ENCODE peak calls at places on chromosomes 6 and 20, in six cellular contexts. Z is heart right ventricle, R is PC-9, C is esophagus squamous epithelium, I is psoas muscle, J is spleen. M is an unnamed sample. For H3K27me3, the result is how much of the 10 kb centered on the place peaks cover.

GRCh38 chr6:85516168-85516567 is 66.3 kb downstream of the NT5E start:
- DNase-seq in J (no peak), I (no peak), C (no peak), Z (no peak), R (no peak), M (no peak)

GRCh38 chr6:130215526-130215925 is 7.2 kb downstream of the SAMD3 start:
- DNase-seq in C (no peak), R (no peak), J (no peak), Z (no peak), I (no peak), M (no peak)

GRCh38 chr6:56764081-56764566 is 121.4 kb upstream of the DST start:
- DNase-seq in R (peak), J (no peak), I (no peak), C (no peak), Z (no peak), M (peak)

GRCh38 chr20:23995905-23996666 is 7.5 kb upstream of the GGTLC1 start:
- DNase-seq in I (no peak), R (peak), J (no peak), Z (peak), C (no peak), M (peak)

GRCh38 chr20:48594533-48594932 is 233.3 kb downstream of the PREX1 start:
- DNase-seq in J (no peak), R (no peak), I (no peak), Z (no peak), C (no peak), M (peak)

GRCh38 chr6:41064841-41065240 is 7.3 kb downstream of the OARD1 start:
- DNase-seq in J (no peak), I (no peak), C (no peak), R (no peak), Z (no peak), M (peak)

GRCh38 chr6:100504786-100505737 is 40.3 kb upstream of the SIM1 start:
- DNase-seq in C (no peak), R (peak), Z (no peak), J (no peak), I (no peak), M (no peak)

GRCh38 chr6:169789944-169790927 is 38.8 kb downstream of the ERMARD start:
- DNase-seq in C (peak), I (peak), R (peak), J (peak), Z (peak), M (peak)

GRCh38 chr6:154164397-154164796 is 125.4 kb downstream of the OPRM1 start:
- DNase-seq in R (no peak), J (no peak), Z (no peak), C (no peak), I (no peak), M (no peak)
- H3K27me3 ChIP-seq in R (under half), J (under half), Z (under half), C (under half), I (under half), M (under half)

DNA sequence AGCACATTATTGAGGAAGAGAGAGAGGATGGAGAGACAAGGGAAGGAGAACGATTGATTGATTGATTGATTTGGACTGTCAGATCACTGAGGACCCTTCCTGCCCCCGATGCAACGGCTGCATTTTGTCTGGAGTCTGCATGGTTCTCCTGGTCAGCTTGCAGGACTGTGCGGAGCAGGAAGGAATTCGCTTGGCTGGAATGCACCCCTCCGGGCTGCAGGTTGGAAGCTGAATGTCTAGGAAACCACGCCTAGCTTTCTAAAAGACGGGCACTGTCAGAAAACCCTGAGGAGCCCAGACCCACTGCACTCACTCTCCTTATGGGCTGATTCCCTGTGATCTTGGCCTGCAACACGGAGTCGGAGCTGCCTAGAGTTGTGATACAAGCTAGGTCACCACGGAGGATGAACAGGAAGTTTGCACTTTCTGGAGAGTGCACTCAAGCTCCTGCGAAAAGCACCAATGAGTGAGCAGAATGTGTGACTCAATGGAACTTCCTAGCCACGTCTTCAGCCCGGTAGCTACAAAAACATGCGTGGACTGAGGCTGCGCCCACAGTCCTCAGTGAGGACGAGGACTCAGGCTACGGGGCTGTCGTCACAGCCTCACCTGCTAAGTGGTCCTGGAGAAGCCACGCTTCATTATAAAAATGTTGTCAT is 14.4 kb downstream of the DACT2 start:
- DNase-seq in J (no peak), I (no peak), Z (no peak), R (no peak), C (no peak), M (no peak)
- H3K4me3 ChIP-seq in J (no peak), I (no peak), Z (no peak), R (no peak), C (no peak), M (no peak)

GRCh38 chr20:38883981-38884733 is 42.1 kb upstream of the FAM83D start:
- DNase-seq in C (no peak), J (peak), I (no peak), Z (no peak), R (no peak), M (no peak)
- TF ChIP-seq CTCF in C (no peak), J (no peak), I (no peak), Z (no peak), R (no peak), M (peak)

DNA sequence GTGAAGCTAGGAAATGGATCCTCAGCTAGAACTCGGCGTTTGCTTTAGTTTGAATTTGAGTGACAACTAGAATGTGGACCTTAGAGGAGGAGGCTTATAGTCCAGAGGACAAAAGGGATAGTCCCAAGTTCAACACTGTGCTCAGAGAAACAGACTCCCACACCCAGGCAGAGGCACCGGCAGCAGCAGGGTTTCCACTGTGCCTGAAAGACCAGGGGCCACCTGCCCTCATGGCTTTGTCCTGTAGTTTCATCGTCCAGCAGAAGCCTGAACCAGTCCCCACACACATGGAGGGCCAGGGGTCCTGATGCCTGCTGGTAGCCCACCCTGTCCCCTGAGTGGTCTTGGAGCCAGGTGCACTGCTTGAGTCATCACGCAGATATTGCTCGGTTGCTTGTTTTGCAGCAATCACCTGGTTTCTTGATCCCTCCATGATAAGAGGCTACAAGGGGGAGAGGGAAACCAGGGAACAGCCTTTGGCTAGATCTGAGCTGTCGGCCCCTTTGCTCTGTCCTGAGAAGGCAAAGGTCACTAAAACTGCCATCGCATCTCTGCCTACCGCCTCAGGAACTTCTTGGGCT is 7.2 kb upstream of the ACSS1 start:
- DNase-seq in Z (no peak), I (peak), C (no peak), J (peak), R (no peak), M (peak)
- H3K27me3 ChIP-seq in Z (under half), I (under half), C (under half), J (under half), R (under half), M (under half)

GRCh38 chr6:119078449-119079287 is at the start of gene FAM184A:
- DNase-seq in Z (peak), R (peak), I (peak), C (no peak), J (peak), M (peak)

GRCh38 chr6:119077643-119078448 is 618 bp downstream of the FAM184A start:
- DNase-seq in J (peak), Z (peak), I (peak), C (no peak), R (peak), M (peak)

GRCh38 chr6:119076966-119077642 is 1.4 kb downstream of the FAM184A start:
- DNase-seq in Z (no peak), J (no peak), I (no peak), R (no peak), C (no peak), M (no peak)

GRCh38 chr6:119076173-119076965 is 2.1 kb downstream of the FAM184A start:
- DNase-seq in J (no peak), I (no peak), C (no peak), Z (no peak), R (no peak), M (no peak)

DNA sequence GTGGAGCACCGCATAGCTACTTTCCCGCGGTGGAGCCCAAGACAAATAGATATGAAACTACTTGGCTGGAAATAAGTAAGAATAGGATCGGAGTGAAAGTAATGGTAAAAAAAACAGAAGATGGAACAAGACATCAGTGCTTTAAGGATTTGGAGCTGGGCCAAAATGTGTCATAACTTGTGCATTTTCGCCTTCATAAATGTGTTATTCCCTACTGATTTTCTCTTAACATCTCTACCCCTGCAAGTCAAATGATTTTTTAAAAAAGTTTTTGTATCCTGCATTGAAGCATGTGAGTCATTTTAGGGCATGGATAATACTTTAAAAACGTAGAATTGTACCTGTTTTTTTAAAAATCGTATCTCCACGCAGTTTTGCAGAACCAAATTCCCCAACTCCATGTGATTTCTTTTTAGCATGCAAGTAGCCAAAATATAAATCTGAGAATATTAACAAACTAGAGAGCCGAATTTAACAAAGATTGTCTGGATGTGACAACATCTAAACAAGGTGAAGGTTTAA is 885 bp upstream of the FAM184A start:
- DNase-seq in J (no peak), R (no peak), Z (no peak), C (no peak), I (no peak), M (no peak)
- H3K4me3 ChIP-seq in J (no peak), R (peak), Z (peak), C (peak), I (peak), M (peak)

DNA sequence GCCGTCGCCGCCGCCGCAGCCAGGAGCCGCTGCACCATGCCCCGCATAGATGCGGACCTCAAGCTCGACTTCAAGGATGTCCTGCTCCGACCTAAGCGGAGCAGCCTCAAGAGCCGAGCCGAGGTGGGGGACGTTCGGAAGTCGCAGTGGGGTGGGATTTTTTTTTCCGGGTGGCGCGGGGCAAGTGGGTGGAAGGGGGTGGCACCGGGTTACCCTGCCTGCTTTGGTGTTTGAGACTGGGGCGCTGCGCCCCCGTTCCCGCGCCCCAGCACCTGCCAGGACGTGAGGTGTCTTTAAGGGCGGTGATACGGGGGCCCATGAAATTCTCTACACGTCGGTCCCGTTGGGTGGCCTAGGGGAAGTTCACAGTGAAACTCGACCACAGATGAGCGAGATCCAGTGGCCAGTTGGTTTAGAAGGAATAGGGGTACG is 287 bp downstream of the GMPR start:
- DNase-seq in I (peak), Z (no peak), R (peak), C (no peak), J (no peak), M (no peak)
- TF ChIP-seq CTCF in I (peak), Z (no peak), R (no peak), C (no peak), J (no peak), M (no peak)

GRCh38 chr20:9506964-9507369 is 7.4 kb upstream of the LAMP5 start:
- DNase-seq in C (no peak), I (peak), J (no peak), Z (no peak), R (no peak), M (no peak)
- H3K27me3 ChIP-seq in C (under half), I (half or more), J (under half), Z (half or more), R (half or more), M (under half)

GRCh38 chr20:52645822-52646221 is 326.3 kb upstream of the TSHZ2 start:
- DNase-seq in R (no peak), J (no peak), I (no peak), C (no peak), Z (no peak), M (no peak)
- H3K4me3 ChIP-seq in R (no peak), J (no peak), I (no peak), C (no peak), Z (no peak), M (no peak)

M was measured in Caco-2.